ENCODE peak calls at places on chromosomes 16 and 17, in ten cellular contexts. One of them, this sample, is unnamed.

GRCh38 chr17:6914711-6915110 is 81.1 kb upstream of the ALOX12 start:
- DNase-seq in heart right ventricle: no peak
- DNase-seq in HT-29: no peak
- DNase-seq in MG63: peak
- DNase-seq in GM10248: no peak
- DNase-seq in amygdala: no peak
- DNase-seq in CMK: no peak
- DNase-seq in right cardiac atrium: peak
- DNase-seq in activated CD4-positive, alpha-beta T cell treated with anti-CD3 and anti-CD28 coated beads, Interleukin-2, amount 50 U/mL, for 1 hour: no peak
- DNase-seq in NCI-H460: no peak
- DNase-seq in this sample: no peak

GRCh38 chr16:68626557-68626956 is 18.6 kb upstream of the CDH3 start:
- DNase-seq in heart right ventricle: no peak
- DNase-seq in HT-29: no peak
- DNase-seq in MG63: peak
- DNase-seq in GM10248: no peak
- DNase-seq in amygdala: no peak
- DNase-seq in CMK: no peak
- DNase-seq in right cardiac atrium: no peak
- DNase-seq in activated CD4-positive, alpha-beta T cell treated with anti-CD3 and anti-CD28 coated beads, Interleukin-2, amount 50 U/mL, for 1 hour: no peak
- DNase-seq in NCI-H460: no peak
- DNase-seq in this sample: no peak

GRCh38 chr16:21104124-21104860 is 46.4 kb downstream of the DNAH3 start:
- DNase-seq in heart right ventricle: peak
- DNase-seq in HT-29: no peak
- DNase-seq in MG63: no peak
- DNase-seq in GM10248: no peak
- DNase-seq in amygdala: no peak
- DNase-seq in CMK: no peak
- DNase-seq in right cardiac atrium: no peak
- DNase-seq in activated CD4-positive, alpha-beta T cell treated with anti-CD3 and anti-CD28 coated beads, Interleukin-2, amount 50 U/mL, for 1 hour: no peak
- DNase-seq in NCI-H460: no peak
- DNase-seq in this sample: no peak

GRCh38 chr17:29005936-29006438 is at the start of gene SEZ6:
- DNase-seq in heart right ventricle: peak
- DNase-seq in HT-29: no peak
- DNase-seq in MG63: peak
- DNase-seq in GM10248: peak
- DNase-seq in amygdala: peak
- DNase-seq in CMK: no peak
- DNase-seq in right cardiac atrium: peak
- DNase-seq in activated CD4-positive, alpha-beta T cell treated with anti-CD3 and anti-CD28 coated beads, Interleukin-2, amount 50 U/mL, for 1 hour: peak
- DNase-seq in NCI-H460: peak
- DNase-seq in this sample: no peak

GRCh38 chr17:68592667-68593330 is 8.4 kb downstream of the FAM20A start:
- DNase-seq in heart right ventricle: no peak
- DNase-seq in HT-29: no peak
- DNase-seq in MG63: no peak
- DNase-seq in GM10248: no peak
- DNase-seq in amygdala: no peak
- DNase-seq in CMK: no peak
- DNase-seq in right cardiac atrium: no peak
- DNase-seq in activated CD4-positive, alpha-beta T cell treated with anti-CD3 and anti-CD28 coated beads, Interleukin-2, amount 50 U/mL, for 1 hour: no peak
- DNase-seq in NCI-H460: no peak
- DNase-seq in this sample: no peak

GRCh38 chr16:87713469-87714229 is 52.1 kb downstream of the KLHDC4 start:
- DNase-seq in heart right ventricle: no peak
- DNase-seq in HT-29: no peak
- DNase-seq in MG63: no peak
- DNase-seq in GM10248: no peak
- DNase-seq in amygdala: no peak
- DNase-seq in CMK: no peak
- DNase-seq in right cardiac atrium: no peak
- DNase-seq in activated CD4-positive, alpha-beta T cell treated with anti-CD3 and anti-CD28 coated beads, Interleukin-2, amount 50 U/mL, for 1 hour: peak
- DNase-seq in NCI-H460: no peak
- DNase-seq in this sample: no peak

GRCh38 chr16:88839745-88840588 is 16.8 kb downstream of the GALNS start:
- DNase-seq in heart right ventricle: no peak
- DNase-seq in HT-29: no peak
- DNase-seq in MG63: no peak
- DNase-seq in GM10248: no peak
- DNase-seq in amygdala: no peak
- DNase-seq in CMK: no peak
- DNase-seq in right cardiac atrium: no peak
- DNase-seq in activated CD4-positive, alpha-beta T cell treated with anti-CD3 and anti-CD28 coated beads, Interleukin-2, amount 50 U/mL, for 1 hour: no peak
- DNase-seq in NCI-H460: no peak
- DNase-seq in this sample: no peak

GRCh38 chr16:73192227-73192894 is 144.4 kb upstream of the ZFHX3 start:
- DNase-seq in heart right ventricle: no peak
- DNase-seq in HT-29: no peak
- DNase-seq in MG63: peak
- DNase-seq in GM10248: no peak
- DNase-seq in amygdala: no peak
- DNase-seq in CMK: no peak
- DNase-seq in right cardiac atrium: no peak
- DNase-seq in activated CD4-positive, alpha-beta T cell treated with anti-CD3 and anti-CD28 coated beads, Interleukin-2, amount 50 U/mL, for 1 hour: no peak
- DNase-seq in NCI-H460: no peak
- DNase-seq in this sample: no peak

GRCh38 chr16:61836804-61837398 is 199.3 kb downstream of the CDH8 start:
- DNase-seq in heart right ventricle: no peak
- DNase-seq in HT-29: no peak
- DNase-seq in MG63: no peak
- DNase-seq in GM10248: no peak
- DNase-seq in amygdala: no peak
- DNase-seq in CMK: no peak
- DNase-seq in right cardiac atrium: no peak
- DNase-seq in activated CD4-positive, alpha-beta T cell treated with anti-CD3 and anti-CD28 coated beads, Interleukin-2, amount 50 U/mL, for 1 hour: no peak
- DNase-seq in NCI-H460: no peak
- DNase-seq in this sample: no peak

GRCh38 chr16:78269251-78269650 is 169.8 kb downstream of the WWOX start:
- DNase-seq in heart right ventricle: no peak
- DNase-seq in HT-29: no peak
- DNase-seq in MG63: no peak
- DNase-seq in GM10248: no peak
- DNase-seq in amygdala: no peak
- DNase-seq in CMK: no peak
- DNase-seq in right cardiac atrium: no peak
- DNase-seq in activated CD4-positive, alpha-beta T cell treated with anti-CD3 and anti-CD28 coated beads, Interleukin-2, amount 50 U/mL, for 1 hour: no peak
- DNase-seq in NCI-H460: no peak
- DNase-seq in this sample: no peak

GRCh38 chr17:82415786-82416185 is 2.4 kb upstream of the HEXD start:
- DNase-seq in heart right ventricle: no peak
- DNase-seq in HT-29: no peak
- DNase-seq in MG63: no peak
- DNase-seq in GM10248: no peak
- DNase-seq in amygdala: no peak
- DNase-seq in CMK: no peak
- DNase-seq in right cardiac atrium: no peak
- DNase-seq in activated CD4-positive, alpha-beta T cell treated with anti-CD3 and anti-CD28 coated beads, Interleukin-2, amount 50 U/mL, for 1 hour: no peak
- DNase-seq in NCI-H460: no peak
- DNase-seq in this sample: no peak

GRCh38 chr16:50702725-50703124 is 9.3 kb downstream of the NOD2 start:
- DNase-seq in heart right ventricle: no peak
- DNase-seq in HT-29: no peak
- DNase-seq in MG63: no peak
- DNase-seq in GM10248: no peak
- DNase-seq in amygdala: no peak
- DNase-seq in CMK: no peak
- DNase-seq in right cardiac atrium: no peak
- DNase-seq in activated CD4-positive, alpha-beta T cell treated with anti-CD3 and anti-CD28 coated beads, Interleukin-2, amount 50 U/mL, for 1 hour: no peak
- DNase-seq in NCI-H460: no peak
- DNase-seq in this sample: no peak

GRCh38 chr17:74089869-74090464 is 113.5 kb upstream of the RPL38 start:
- DNase-seq in heart right ventricle: no peak
- DNase-seq in HT-29: peak
- DNase-seq in MG63: peak
- DNase-seq in GM10248: peak
- DNase-seq in amygdala: peak
- DNase-seq in CMK: peak
- DNase-seq in right cardiac atrium: no peak
- DNase-seq in activated CD4-positive, alpha-beta T cell treated with anti-CD3 and anti-CD28 coated beads, Interleukin-2, amount 50 U/mL, for 1 hour: peak
- DNase-seq in NCI-H460: peak
- DNase-seq in this sample: peak

GRCh38 chr17:35747540-35748017 is 5.5 kb downstream of the GAS2L2 start:
- DNase-seq in heart right ventricle: peak
- DNase-seq in HT-29: peak
- DNase-seq in MG63: peak
- DNase-seq in GM10248: peak
- DNase-seq in amygdala: peak
- DNase-seq in CMK: peak
- DNase-seq in right cardiac atrium: peak
- DNase-seq in activated CD4-positive, alpha-beta T cell treated with anti-CD3 and anti-CD28 coated beads, Interleukin-2, amount 50 U/mL, for 1 hour: peak
- DNase-seq in NCI-H460: peak
- DNase-seq in this sample: no peak

GRCh38 chr16:2963074-2963610 is 933 bp upstream of the KREMEN2 start:
- DNase-seq in heart right ventricle: no peak
- DNase-seq in HT-29: no peak
- DNase-seq in MG63: no peak
- DNase-seq in GM10248: no peak
- DNase-seq in amygdala: no peak
- DNase-seq in CMK: no peak
- DNase-seq in right cardiac atrium: peak
- DNase-seq in activated CD4-positive, alpha-beta T cell treated with anti-CD3 and anti-CD28 coated beads, Interleukin-2, amount 50 U/mL, for 1 hour: no peak
- DNase-seq in NCI-H460: no peak
- DNase-seq in this sample: no peak

GRCh38 chr17:29010586-29010985 is 4.8 kb upstream of the SEZ6 start:
- DNase-seq in heart right ventricle: no peak
- DNase-seq in HT-29: no peak
- DNase-seq in MG63: no peak
- DNase-seq in GM10248: no peak
- DNase-seq in amygdala: no peak
- DNase-seq in CMK: no peak
- DNase-seq in right cardiac atrium: no peak
- DNase-seq in activated CD4-positive, alpha-beta T cell treated with anti-CD3 and anti-CD28 coated beads, Interleukin-2, amount 50 U/mL, for 1 hour: no peak
- DNase-seq in NCI-H460: no peak
- DNase-seq in this sample: no peak

GRCh38 chr17:73267648-73268537 is 6.2 kb upstream of the CPSF4L start:
- DNase-seq in heart right ventricle: no peak
- DNase-seq in HT-29: peak
- DNase-seq in MG63: no peak
- DNase-seq in GM10248: no peak
- DNase-seq in amygdala: peak
- DNase-seq in CMK: no peak
- DNase-seq in right cardiac atrium: peak
- DNase-seq in activated CD4-positive, alpha-beta T cell treated with anti-CD3 and anti-CD28 coated beads, Interleukin-2, amount 50 U/mL, for 1 hour: no peak
- DNase-seq in NCI-H460: no peak
- DNase-seq in this sample: no peak

GRCh38 chr17:16440814-16441629 is 25.7 kb downstream of the TRPV2 start:
- DNase-seq in heart right ventricle: no peak
- DNase-seq in HT-29: no peak
- DNase-seq in MG63: no peak
- DNase-seq in GM10248: no peak
- DNase-seq in amygdala: no peak
- DNase-seq in CMK: no peak
- DNase-seq in right cardiac atrium: no peak
- DNase-seq in activated CD4-positive, alpha-beta T cell treated with anti-CD3 and anti-CD28 coated beads, Interleukin-2, amount 50 U/mL, for 1 hour: no peak
- DNase-seq in NCI-H460: no peak
- DNase-seq in this sample: no peak

GRCh38 chr16:1170076-1170418 is 17.1 kb downstream of the CACNA1H start:
- DNase-seq in heart right ventricle: no peak
- DNase-seq in HT-29: no peak
- DNase-seq in MG63: no peak
- DNase-seq in GM10248: no peak
- DNase-seq in amygdala: no peak
- DNase-seq in CMK: no peak
- DNase-seq in right cardiac atrium: no peak
- DNase-seq in activated CD4-positive, alpha-beta T cell treated with anti-CD3 and anti-CD28 coated beads, Interleukin-2, amount 50 U/mL, for 1 hour: no peak
- DNase-seq in NCI-H460: no peak
- DNase-seq in this sample: no peak

GRCh38 chr17:45927247-45927646 is 32.9 kb downstream of the MAPT start:
- DNase-seq in heart right ventricle: no peak
- DNase-seq in HT-29: no peak
- DNase-seq in MG63: no peak
- DNase-seq in GM10248: no peak
- DNase-seq in amygdala: no peak
- DNase-seq in CMK: no peak
- DNase-seq in right cardiac atrium: no peak
- DNase-seq in activated CD4-positive, alpha-beta T cell treated with anti-CD3 and anti-CD28 coated beads, Interleukin-2, amount 50 U/mL, for 1 hour: no peak
- DNase-seq in NCI-H460: no peak
- DNase-seq in this sample: no peak

GRCh38 chr17:2929881-2930533 is 133.4 kb downstream of the OR1D5 start:
- DNase-seq in heart right ventricle: peak
- DNase-seq in HT-29: peak
- DNase-seq in MG63: peak
- DNase-seq in GM10248: peak
- DNase-seq in amygdala: no peak
- DNase-seq in CMK: no peak
- DNase-seq in right cardiac atrium: no peak
- DNase-seq in activated CD4-positive, alpha-beta T cell treated with anti-CD3 and anti-CD28 coated beads, Interleukin-2, amount 50 U/mL, for 1 hour: peak
- DNase-seq in NCI-H460: peak
- DNase-seq in this sample: peak

GRCh38 chr16:16169615-16170014 is 53.7 kb downstream of the ABCC6 start:
- DNase-seq in heart right ventricle: no peak
- DNase-seq in HT-29: no peak
- DNase-seq in MG63: no peak
- DNase-seq in GM10248: no peak
- DNase-seq in amygdala: no peak
- DNase-seq in CMK: no peak
- DNase-seq in right cardiac atrium: no peak
- DNase-seq in activated CD4-positive, alpha-beta T cell treated with anti-CD3 and anti-CD28 coated beads, Interleukin-2, amount 50 U/mL, for 1 hour: no peak
- DNase-seq in NCI-H460: no peak
- DNase-seq in this sample: no peak

GRCh38 chr16:3509470-3509928 is 8.7 kb downstream of the CLUAP1 start:
- DNase-seq in heart right ventricle: no peak
- DNase-seq in HT-29: no peak
- DNase-seq in MG63: no peak
- DNase-seq in GM10248: no peak
- DNase-seq in amygdala: no peak
- DNase-seq in CMK: no peak
- DNase-seq in right cardiac atrium: no peak
- DNase-seq in activated CD4-positive, alpha-beta T cell treated with anti-CD3 and anti-CD28 coated beads, Interleukin-2, amount 50 U/mL, for 1 hour: peak
- DNase-seq in NCI-H460: no peak
- DNase-seq in this sample: peak

This sample was measured in foreskin keratinocyte.